ENCODE peak calls at places on chromosomes 7 and 10, in four cellular contexts. One of them, this sample, is unnamed.
A peak's percentile ranks its signal among the peaks of the same experiment; 100 is the strongest.

GRCh38 chr7:34550996-34551395 is 107.0 kb upstream of the NPSR1 start:
- DNase-seq in hepatocyte: no peak
- DNase-seq in CD8-positive, alpha-beta T cell: no peak
- DNase-seq in cardiac muscle cell: no peak
- DNase-seq in this sample: no peak

GRCh38 chr10:28250358-28250757 is 52.5 kb downstream of the MPP7 start:
- DNase-seq in hepatocyte: no peak
- DNase-seq in CD8-positive, alpha-beta T cell: no peak
- DNase-seq in cardiac muscle cell: no peak
- DNase-seq in this sample: no peak

GRCh38 chr10:102602272-102603045 is 41.8 kb upstream of the TRIM8 start:
- DNase-seq in hepatocyte: peak; percentile 32
- DNase-seq in CD8-positive, alpha-beta T cell: no peak
- DNase-seq in cardiac muscle cell: peak; percentile 86
- DNase-seq in this sample: no peak

GRCh38 chr10:95832216-95833037 is 75.3 kb upstream of the CC2D2B start:
- DNase-seq in hepatocyte: no peak
- DNase-seq in CD8-positive, alpha-beta T cell: peak; percentile 19
- DNase-seq in cardiac muscle cell: no peak
- DNase-seq in this sample: no peak

GRCh38 chr10:1050555-1050954 is 1.6 kb upstream of the IDI1 start:
- DNase-seq in hepatocyte: peak; percentile 70
- DNase-seq in CD8-positive, alpha-beta T cell: peak; percentile 39
- DNase-seq in cardiac muscle cell: no peak
- DNase-seq in this sample: no peak

GRCh38 chr7:130849604-130850003 is 115.6 kb upstream of the KLF14 start:
- DNase-seq in hepatocyte: no peak
- DNase-seq in CD8-positive, alpha-beta T cell: no peak
- DNase-seq in cardiac muscle cell: no peak
- DNase-seq in this sample: no peak

GRCh38 chr10:43214956-43215561 is 51.8 kb downstream of the RASGEF1A start:
- DNase-seq in hepatocyte: no peak
- DNase-seq in CD8-positive, alpha-beta T cell: no peak
- DNase-seq in cardiac muscle cell: no peak
- DNase-seq in this sample: no peak

GRCh38 chr10:97842658-97843295 is 6.9 kb upstream of the GOLGA7B start:
- DNase-seq in hepatocyte: no peak
- DNase-seq in CD8-positive, alpha-beta T cell: no peak
- DNase-seq in cardiac muscle cell: peak; percentile 34
- DNase-seq in this sample: no peak

GRCh38 chr7:122423591-122423990 is 119.0 kb upstream of the FEZF1 start:
- DNase-seq in hepatocyte: no peak
- DNase-seq in CD8-positive, alpha-beta T cell: no peak
- DNase-seq in cardiac muscle cell: no peak
- DNase-seq in this sample: no peak

GRCh38 chr10:119575506-119575905 is 21.3 kb downstream of the TIAL1 start:
- DNase-seq in hepatocyte: no peak
- DNase-seq in CD8-positive, alpha-beta T cell: peak; percentile 24
- DNase-seq in cardiac muscle cell: peak; percentile 49
- DNase-seq in this sample: no peak

GRCh38 chr10:36578306-36578705 is 547.1 kb upstream of the ANKRD30A start:
- DNase-seq in hepatocyte: no peak
- DNase-seq in CD8-positive, alpha-beta T cell: no peak
- DNase-seq in cardiac muscle cell: no peak
- DNase-seq in this sample: no peak

GRCh38 chr7:16660702-16661464 is 14.9 kb downstream of the BZW2 start:
- DNase-seq in hepatocyte: peak; percentile 57
- DNase-seq in CD8-positive, alpha-beta T cell: no peak
- DNase-seq in cardiac muscle cell: peak; percentile 61
- DNase-seq in this sample: no peak

GRCh38 chr10:84525120-84525806 is 196.9 kb downstream of the CCSER2 start:
- DNase-seq in hepatocyte: no peak
- DNase-seq in CD8-positive, alpha-beta T cell: no peak
- DNase-seq in cardiac muscle cell: no peak
- DNase-seq in this sample: no peak

GRCh38 chr10:93542358-93542791 is 24.1 kb upstream of the FFAR4 start:
- DNase-seq in hepatocyte: peak; percentile 79
- DNase-seq in CD8-positive, alpha-beta T cell: no peak
- DNase-seq in cardiac muscle cell: peak; percentile 63
- DNase-seq in this sample: no peak

GRCh38 chr7:111049971-111050680 is 40.8 kb upstream of the LRRN3 start:
- DNase-seq in hepatocyte: no peak
- DNase-seq in CD8-positive, alpha-beta T cell: no peak
- DNase-seq in cardiac muscle cell: no peak
- DNase-seq in this sample: no peak

GRCh38 chr7:83036130-83036529 is 126.6 kb downstream of the PCLO start:
- DNase-seq in hepatocyte: no peak
- DNase-seq in CD8-positive, alpha-beta T cell: no peak
- DNase-seq in cardiac muscle cell: no peak
- DNase-seq in this sample: no peak

GRCh38 chr10:96570983-96571964 is 15.5 kb downstream of the TM9SF3 start:
- DNase-seq in hepatocyte: no peak
- DNase-seq in CD8-positive, alpha-beta T cell: no peak
- DNase-seq in cardiac muscle cell: no peak
- DNase-seq in this sample: no peak

GRCh38 chr7:132387596-132387995 is 188.7 kb downstream of the PLXNA4 start:
- DNase-seq in hepatocyte: no peak
- DNase-seq in CD8-positive, alpha-beta T cell: no peak
- DNase-seq in cardiac muscle cell: no peak
- DNase-seq in this sample: no peak
- TF ChIP-seq CTCF in hepatocyte: no peak
- TF ChIP-seq CTCF in CD8-positive, alpha-beta T cell: no peak
- TF ChIP-seq CTCF in cardiac muscle cell: no peak
- TF ChIP-seq CTCF in this sample: no peak

GRCh38 chr7:116930156-116930913 is 23.0 kb upstream of the ST7 start:
- DNase-seq in hepatocyte: peak; percentile 89
- DNase-seq in CD8-positive, alpha-beta T cell: peak; percentile 79
- DNase-seq in cardiac muscle cell: peak; percentile 81
- DNase-seq in this sample: no peak
- H3K4me3 ChIP-seq in hepatocyte: no peak overlapping the region
- H3K4me3 ChIP-seq in CD8-positive, alpha-beta T cell: no peak overlapping the region
- H3K4me3 ChIP-seq in cardiac muscle cell: no peak overlapping the region
- H3K4me3 ChIP-seq in this sample: no peak overlapping the region

GRCh38 chr7:18547509-18548187 is 52.1 kb downstream of the HDAC9 start:
- DNase-seq in hepatocyte: no peak
- DNase-seq in CD8-positive, alpha-beta T cell: no peak
- DNase-seq in cardiac muscle cell: no peak
- DNase-seq in this sample: no peak
- TF ChIP-seq CTCF in hepatocyte: no peak
- TF ChIP-seq CTCF in CD8-positive, alpha-beta T cell: no peak
- TF ChIP-seq CTCF in cardiac muscle cell: no peak
- TF ChIP-seq CTCF in this sample: no peak

GRCh38 chr10:21171936-21172773 is 275.0 kb upstream of the NEBL start:
- DNase-seq in hepatocyte: no peak
- DNase-seq in CD8-positive, alpha-beta T cell: no peak
- DNase-seq in cardiac muscle cell: no peak
- DNase-seq in this sample: no peak
- H3K4me3 ChIP-seq in hepatocyte: no peak overlapping the region
- H3K4me3 ChIP-seq in CD8-positive, alpha-beta T cell: no peak overlapping the region
- H3K4me3 ChIP-seq in cardiac muscle cell: peak overlapping the region; percentile 78
- H3K4me3 ChIP-seq in this sample: peak overlapping the region; percentile 61

DNA sequence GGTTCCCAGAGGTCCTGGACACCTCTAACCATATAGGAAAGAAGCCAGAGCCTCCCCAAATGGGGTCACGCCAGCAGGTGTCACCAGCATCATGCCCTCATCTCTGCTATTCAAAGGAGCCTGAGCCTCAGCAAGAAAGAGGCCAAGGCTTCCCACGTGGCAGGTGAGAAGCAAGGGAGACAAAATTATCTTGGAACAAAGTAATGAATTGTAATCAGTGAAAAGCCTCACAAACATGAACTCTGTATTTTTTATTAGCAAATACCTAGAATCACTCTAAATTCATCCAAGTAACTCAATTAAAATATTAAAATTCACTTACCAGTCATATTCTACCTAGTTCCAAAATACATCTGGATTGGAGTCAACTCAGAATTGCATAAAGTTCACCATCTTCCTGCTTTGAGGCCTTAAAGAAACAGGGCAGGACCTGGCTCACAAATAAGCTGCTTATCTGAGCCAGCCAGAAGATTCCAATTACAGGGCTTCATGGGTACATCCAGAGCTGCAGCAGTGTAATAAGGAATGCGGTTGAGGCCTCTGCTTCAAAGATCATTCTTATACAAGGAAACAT is 68.7 kb downstream of the SGMS1 start:
- DNase-seq in hepatocyte: no peak
- DNase-seq in CD8-positive, alpha-beta T cell: no peak
- DNase-seq in cardiac muscle cell: peak; percentile 80
- DNase-seq in this sample: no peak
- TF ChIP-seq CTCF in hepatocyte: no peak
- TF ChIP-seq CTCF in CD8-positive, alpha-beta T cell: no peak
- TF ChIP-seq CTCF in cardiac muscle cell: no peak
- TF ChIP-seq CTCF in this sample: peak; percentile 33

GRCh38 chr10:114859227-114859626 is 37.6 kb downstream of the FHIP2A start:
- DNase-seq in hepatocyte: no peak
- DNase-seq in CD8-positive, alpha-beta T cell: no peak
- DNase-seq in cardiac muscle cell: no peak
- DNase-seq in this sample: no peak

GRCh38 chr10:114852197-114852596 is 30.6 kb downstream of the FHIP2A start:
- DNase-seq in hepatocyte: no peak
- DNase-seq in CD8-positive, alpha-beta T cell: no peak
- DNase-seq in cardiac muscle cell: no peak
- DNase-seq in this sample: no peak

GRCh38 chr10:114855776-114856543 is 34.4 kb downstream of the FHIP2A start:
- DNase-seq in hepatocyte: no peak
- DNase-seq in CD8-positive, alpha-beta T cell: no peak
- DNase-seq in cardiac muscle cell: peak; percentile 20
- DNase-seq in this sample: no peak

GRCh38 chr10:114857922-114858629 is 36.5 kb downstream of the FHIP2A start:
- DNase-seq in hepatocyte: no peak
- DNase-seq in CD8-positive, alpha-beta T cell: no peak
- DNase-seq in cardiac muscle cell: no peak
- DNase-seq in this sample: no peak

DNA sequence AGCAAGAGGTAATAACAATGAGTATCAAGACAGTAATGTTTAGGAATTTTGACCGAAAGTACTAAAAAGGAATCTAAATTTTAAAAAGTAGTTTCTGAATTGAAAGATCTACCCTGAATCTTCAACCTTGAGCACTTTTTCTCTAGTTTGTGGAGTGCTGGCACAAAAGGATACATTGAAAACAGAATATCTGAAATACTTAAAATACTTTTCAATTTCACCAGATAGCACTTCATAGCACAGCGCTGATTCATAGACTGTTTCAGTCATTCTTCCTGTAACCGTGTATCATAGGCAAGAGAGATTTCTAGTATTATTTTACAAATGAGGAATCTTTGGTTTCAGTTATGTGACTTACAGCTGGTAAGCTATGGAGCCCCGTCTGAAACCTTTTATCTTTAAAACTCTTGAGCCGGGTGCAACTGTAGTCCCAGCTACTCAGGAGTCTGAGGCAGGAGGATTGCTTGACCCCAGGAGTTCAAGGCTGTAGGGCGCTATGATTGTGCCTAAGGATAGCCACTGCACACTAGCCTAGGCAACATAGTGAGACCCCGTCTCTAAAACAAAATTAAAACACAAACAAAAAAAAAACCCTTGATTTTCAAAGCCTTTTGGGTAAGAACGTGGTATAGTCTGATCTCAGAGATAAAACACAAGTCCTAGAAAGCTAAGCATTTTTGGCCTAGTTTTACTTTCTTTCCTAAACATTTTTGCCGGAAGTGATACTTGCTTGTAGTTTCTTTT is 35.1 kb downstream of the FHIP2A start:
- DNase-seq in hepatocyte: no peak
- DNase-seq in CD8-positive, alpha-beta T cell: no peak
- DNase-seq in cardiac muscle cell: peak; percentile 90
- DNase-seq in this sample: peak; percentile 45
- H3K4me3 ChIP-seq in hepatocyte: no peak overlapping the region
- H3K4me3 ChIP-seq in CD8-positive, alpha-beta T cell: no peak overlapping the region
- H3K4me3 ChIP-seq in cardiac muscle cell: no peak overlapping the region
- H3K4me3 ChIP-seq in this sample: no peak overlapping the region

GRCh38 chr7:51262796-51263519 is 53.7 kb downstream of the COBL start:
- DNase-seq in hepatocyte: no peak
- DNase-seq in CD8-positive, alpha-beta T cell: no peak
- DNase-seq in cardiac muscle cell: no peak
- DNase-seq in this sample: no peak
- TF ChIP-seq CTCF in hepatocyte: no peak
- TF ChIP-seq CTCF in CD8-positive, alpha-beta T cell: no peak
- TF ChIP-seq CTCF in cardiac muscle cell: no peak
- TF ChIP-seq CTCF in this sample: no peak

GRCh38 chr7:55018361-55019328 is at the start of gene EGFR:
- DNase-seq in hepatocyte: peak; percentile 87
- DNase-seq in CD8-positive, alpha-beta T cell: no peak
- DNase-seq in cardiac muscle cell: peak; percentile 87
- DNase-seq in this sample: no peak

GRCh38 chr7:55019691-55020480 is 1.1 kb downstream of the EGFR start:
- DNase-seq in hepatocyte: peak; percentile 59
- DNase-seq in CD8-positive, alpha-beta T cell: no peak
- DNase-seq in cardiac muscle cell: no peak
- DNase-seq in this sample: no peak

GRCh38 chr7:55020481-55020871 is 1.7 kb downstream of the EGFR start:
- DNase-seq in hepatocyte: peak; percentile 53
- DNase-seq in CD8-positive, alpha-beta T cell: no peak
- DNase-seq in cardiac muscle cell: peak; percentile 64
- DNase-seq in this sample: no peak

GRCh38 chr7:55017841-55018240 is 976 bp upstream of the EGFR start:
- DNase-seq in hepatocyte: no peak
- DNase-seq in CD8-positive, alpha-beta T cell: no peak
- DNase-seq in cardiac muscle cell: no peak
- DNase-seq in this sample: no peak

GRCh38 chr7:55019329-55019690 is 493 bp downstream of the EGFR start:
- DNase-seq in hepatocyte: peak; percentile 74
- DNase-seq in CD8-positive, alpha-beta T cell: no peak
- DNase-seq in cardiac muscle cell: no peak
- DNase-seq in this sample: no peak
- H3K4me3 ChIP-seq in hepatocyte: peak overlapping the region; percentile 96
- H3K4me3 ChIP-seq in CD8-positive, alpha-beta T cell: no peak overlapping the region
- H3K4me3 ChIP-seq in cardiac muscle cell: peak overlapping the region; percentile 72
- H3K4me3 ChIP-seq in this sample: peak overlapping the region; percentile 80

GRCh38 chr10:78602201-78602917 is 466.4 kb upstream of the ZMIZ1 start:
- DNase-seq in hepatocyte: no peak
- DNase-seq in CD8-positive, alpha-beta T cell: no peak
- DNase-seq in cardiac muscle cell: no peak
- DNase-seq in this sample: no peak
- TF ChIP-seq CTCF in hepatocyte: no peak
- TF ChIP-seq CTCF in CD8-positive, alpha-beta T cell: no peak
- TF ChIP-seq CTCF in cardiac muscle cell: no peak
- TF ChIP-seq CTCF in this sample: no peak

GRCh38 chr10:35359056-35359455 is 22.7 kb downstream of the CCNY start:
- DNase-seq in hepatocyte: no peak
- DNase-seq in CD8-positive, alpha-beta T cell: no peak
- DNase-seq in cardiac muscle cell: no peak
- DNase-seq in this sample: no peak

GRCh38 chr10:35353399-35353798 is 17.1 kb downstream of the CCNY start:
- DNase-seq in hepatocyte: no peak
- DNase-seq in CD8-positive, alpha-beta T cell: no peak
- DNase-seq in cardiac muscle cell: no peak
- DNase-seq in this sample: no peak

GRCh38 chr10:35353805-35354204 is 17.5 kb downstream of the CCNY start:
- DNase-seq in hepatocyte: no peak
- DNase-seq in CD8-positive, alpha-beta T cell: no peak
- DNase-seq in cardiac muscle cell: no peak
- DNase-seq in this sample: no peak

GRCh38 chr10:35356725-35357092 is 20.4 kb downstream of the CCNY start:
- DNase-seq in hepatocyte: no peak
- DNase-seq in CD8-positive, alpha-beta T cell: no peak
- DNase-seq in cardiac muscle cell: no peak
- DNase-seq in this sample: no peak

GRCh38 chr10:35355971-35356724 is 19.8 kb downstream of the CCNY start:
- DNase-seq in hepatocyte: no peak
- DNase-seq in CD8-positive, alpha-beta T cell: no peak
- DNase-seq in cardiac muscle cell: peak; percentile 25
- DNase-seq in this sample: no peak
- H3K4me3 ChIP-seq in hepatocyte: no peak overlapping the region
- H3K4me3 ChIP-seq in CD8-positive, alpha-beta T cell: no peak overlapping the region
- H3K4me3 ChIP-seq in cardiac muscle cell: no peak overlapping the region
- H3K4me3 ChIP-seq in this sample: no peak overlapping the region